ENCODE peak calls at places on chromosomes 2 and 18, in ten cellular contexts. One of them, this sample, is unnamed.

GRCh38 chr2:201950606-201951005 is 83.0 kb upstream of the FZD7 start:
- DNase-seq in tibial nerve: no peak
- DNase-seq in breast epithelium: no peak
- DNase-seq in body of pancreas: no peak
- DNase-seq in fibroblast of lung: peak; percentile 27
- DNase-seq in lower lobe of right lung: no peak
- DNase-seq in pancreas: no peak
- DNase-seq in hepatocyte: no peak
- DNase-seq in Peyer's patch: no peak
- DNase-seq in upper lobe of right lung: no peak
- DNase-seq in this sample: no peak

GRCh38 chr2:88658890-88659881 is 31.9 kb upstream of the EIF2AK3 start:
- DNase-seq in body of pancreas: peak; percentile 27
- DNase-seq in tibial nerve: peak; percentile 41
- DNase-seq in hepatocyte: peak; percentile 70
- DNase-seq in pancreas: no peak
- DNase-seq in lower lobe of right lung: no peak
- DNase-seq in fibroblast of lung: peak; percentile 85
- DNase-seq in Peyer's patch: peak; percentile 49
- DNase-seq in breast epithelium: peak; percentile 59
- DNase-seq in upper lobe of right lung: no peak
- DNase-seq in this sample: peak; percentile 9

GRCh38 chr18:38790303-38790702 is 1224.7 kb upstream of the CELF4 start:
- DNase-seq in Peyer's patch: no peak
- DNase-seq in hepatocyte: no peak
- DNase-seq in body of pancreas: no peak
- DNase-seq in tibial nerve: no peak
- DNase-seq in pancreas: no peak
- DNase-seq in lower lobe of right lung: no peak
- DNase-seq in breast epithelium: no peak
- DNase-seq in fibroblast of lung: no peak
- DNase-seq in upper lobe of right lung: no peak
- DNase-seq in this sample: no peak

GRCh38 chr2:236565879-236566402 is 3.7 kb upstream of the ACKR3 start:
- DNase-seq in pancreas: no peak
- DNase-seq in breast epithelium: no peak
- DNase-seq in upper lobe of right lung: no peak
- DNase-seq in body of pancreas: no peak
- DNase-seq in lower lobe of right lung: no peak
- DNase-seq in tibial nerve: no peak
- DNase-seq in hepatocyte: no peak
- DNase-seq in fibroblast of lung: no peak
- DNase-seq in Peyer's patch: no peak
- DNase-seq in this sample: no peak

GRCh38 chr18:10798727-10799435 is 273.1 kb downstream of the NAPG start:
- DNase-seq in body of pancreas: peak; percentile 60
- DNase-seq in tibial nerve: no peak
- DNase-seq in hepatocyte: peak; percentile 75
- DNase-seq in upper lobe of right lung: no peak
- DNase-seq in pancreas: no peak
- DNase-seq in lower lobe of right lung: no peak
- DNase-seq in breast epithelium: no peak
- DNase-seq in fibroblast of lung: peak; percentile 11
- DNase-seq in Peyer's patch: no peak
- DNase-seq in this sample: no peak

GRCh38 chr18:79517322-79517721 is 121.6 kb downstream of the NFATC1 start:
- DNase-seq in breast epithelium: peak; percentile 13
- DNase-seq in lower lobe of right lung: no peak
- DNase-seq in Peyer's patch: no peak
- DNase-seq in hepatocyte: no peak
- DNase-seq in tibial nerve: no peak
- DNase-seq in upper lobe of right lung: peak; percentile 63
- DNase-seq in body of pancreas: no peak
- DNase-seq in fibroblast of lung: no peak
- DNase-seq in pancreas: no peak
- DNase-seq in this sample: no peak

GRCh38 chr2:182890305-182890704 is 23.9 kb upstream of the FRZB start:
- DNase-seq in fibroblast of lung: no peak
- DNase-seq in tibial nerve: no peak
- DNase-seq in breast epithelium: no peak
- DNase-seq in body of pancreas: no peak
- DNase-seq in pancreas: no peak
- DNase-seq in Peyer's patch: no peak
- DNase-seq in lower lobe of right lung: no peak
- DNase-seq in hepatocyte: no peak
- DNase-seq in upper lobe of right lung: no peak
- DNase-seq in this sample: no peak

GRCh38 chr18:55351220-55351619 is 236.8 kb downstream of the TCF4 start:
- DNase-seq in Peyer's patch: no peak
- DNase-seq in tibial nerve: no peak
- DNase-seq in fibroblast of lung: no peak
- DNase-seq in pancreas: no peak
- DNase-seq in breast epithelium: no peak
- DNase-seq in hepatocyte: no peak
- DNase-seq in lower lobe of right lung: no peak
- DNase-seq in upper lobe of right lung: no peak
- DNase-seq in body of pancreas: no peak
- DNase-seq in this sample: no peak

GRCh38 chr18:77116201-77117080 is 16.1 kb downstream of the MBP start:
- DNase-seq in pancreas: no peak
- DNase-seq in fibroblast of lung: no peak
- DNase-seq in upper lobe of right lung: no peak
- DNase-seq in tibial nerve: no peak
- DNase-seq in body of pancreas: no peak
- DNase-seq in hepatocyte: no peak
- DNase-seq in lower lobe of right lung: no peak
- DNase-seq in breast epithelium: no peak
- DNase-seq in Peyer's patch: peak; percentile 41
- DNase-seq in this sample: no peak

GRCh38 chr18:77113361-77114069 is 19.1 kb downstream of the MBP start:
- DNase-seq in fibroblast of lung: no peak
- DNase-seq in tibial nerve: no peak
- DNase-seq in body of pancreas: no peak
- DNase-seq in upper lobe of right lung: no peak
- DNase-seq in breast epithelium: no peak
- DNase-seq in Peyer's patch: peak; percentile 44
- DNase-seq in hepatocyte: no peak
- DNase-seq in pancreas: no peak
- DNase-seq in lower lobe of right lung: no peak
- DNase-seq in this sample: no peak

GRCh38 chr18:77115461-77115907 is 17.1 kb downstream of the MBP start:
- DNase-seq in upper lobe of right lung: no peak
- DNase-seq in tibial nerve: no peak
- DNase-seq in Peyer's patch: no peak
- DNase-seq in lower lobe of right lung: no peak
- DNase-seq in pancreas: no peak
- DNase-seq in body of pancreas: no peak
- DNase-seq in breast epithelium: no peak
- DNase-seq in hepatocyte: no peak
- DNase-seq in fibroblast of lung: no peak
- DNase-seq in this sample: no peak

GRCh38 chr18:77114070-77114563 is 18.5 kb downstream of the MBP start:
- DNase-seq in hepatocyte: no peak
- DNase-seq in pancreas: no peak
- DNase-seq in fibroblast of lung: no peak
- DNase-seq in Peyer's patch: no peak
- DNase-seq in breast epithelium: no peak
- DNase-seq in body of pancreas: no peak
- DNase-seq in upper lobe of right lung: no peak
- DNase-seq in lower lobe of right lung: no peak
- DNase-seq in tibial nerve: no peak
- DNase-seq in this sample: no peak

GRCh38 chr18:77114564-77115391 is 17.8 kb downstream of the MBP start:
- DNase-seq in upper lobe of right lung: peak; percentile 94
- DNase-seq in lower lobe of right lung: peak; percentile 95
- DNase-seq in Peyer's patch: peak; percentile 93
- DNase-seq in hepatocyte: peak; percentile 88
- DNase-seq in breast epithelium: peak; percentile 94
- DNase-seq in tibial nerve: peak; percentile 82
- DNase-seq in fibroblast of lung: peak; percentile 98
- DNase-seq in body of pancreas: peak; percentile 97
- DNase-seq in pancreas: peak; percentile 91
- DNase-seq in this sample: no peak
- H3K4me1 ChIP-seq in upper lobe of right lung: peaks cover 53% of the 10 kb centered on the region
- H3K4me1 ChIP-seq in lower lobe of right lung: peaks cover 58% of the 10 kb centered on the region
- H3K4me1 ChIP-seq in Peyer's patch: no peaks in the 10 kb centered on the region
- H3K4me1 ChIP-seq in hepatocyte: peaks cover 28% of the 10 kb centered on the region
- H3K4me1 ChIP-seq in breast epithelium: peaks cover 8% of the 10 kb centered on the region
- H3K4me1 ChIP-seq in tibial nerve: no peaks in the 10 kb centered on the region
- H3K4me1 ChIP-seq in fibroblast of lung: peaks cover 6% of the 10 kb centered on the region
- H3K4me1 ChIP-seq in body of pancreas: peaks cover 50% of the 10 kb centered on the region
- H3K4me1 ChIP-seq in pancreas: peaks cover 28% of the 10 kb centered on the region
- H3K4me1 ChIP-seq in this sample: no peaks in the 10 kb centered on the region

GRCh38 chr2:219056896-219057708 is 3.6 kb downstream of the IHH start:
- DNase-seq in lower lobe of right lung: no peak
- DNase-seq in pancreas: peak; percentile 77
- DNase-seq in body of pancreas: no peak
- DNase-seq in hepatocyte: no peak
- DNase-seq in breast epithelium: no peak
- DNase-seq in upper lobe of right lung: no peak
- DNase-seq in fibroblast of lung: no peak
- DNase-seq in Peyer's patch: no peak
- DNase-seq in tibial nerve: no peak
- DNase-seq in this sample: no peak

GRCh38 chr2:219059375-219059724 is 1.4 kb downstream of the IHH start:
- DNase-seq in body of pancreas: no peak
- DNase-seq in lower lobe of right lung: no peak
- DNase-seq in pancreas: no peak
- DNase-seq in tibial nerve: no peak
- DNase-seq in Peyer's patch: no peak
- DNase-seq in hepatocyte: no peak
- DNase-seq in upper lobe of right lung: no peak
- DNase-seq in fibroblast of lung: no peak
- DNase-seq in breast epithelium: no peak
- DNase-seq in this sample: no peak

GRCh38 chr2:219058541-219059374 is 2.0 kb downstream of the IHH start:
- DNase-seq in lower lobe of right lung: peak; percentile 85
- DNase-seq in body of pancreas: peak; percentile 86
- DNase-seq in tibial nerve: no peak
- DNase-seq in Peyer's patch: peak; percentile 81
- DNase-seq in hepatocyte: peak; percentile 88
- DNase-seq in fibroblast of lung: no peak
- DNase-seq in pancreas: peak; percentile 94
- DNase-seq in upper lobe of right lung: peak; percentile 92
- DNase-seq in breast epithelium: no peak
- DNase-seq in this sample: no peak

GRCh38 chr2:219056176-219056895 is 4.4 kb downstream of the IHH start:
- DNase-seq in pancreas: no peak
- DNase-seq in Peyer's patch: no peak
- DNase-seq in fibroblast of lung: no peak
- DNase-seq in hepatocyte: no peak
- DNase-seq in breast epithelium: no peak
- DNase-seq in tibial nerve: no peak
- DNase-seq in upper lobe of right lung: no peak
- DNase-seq in body of pancreas: peak; percentile 49
- DNase-seq in lower lobe of right lung: no peak
- DNase-seq in this sample: no peak

DNA sequence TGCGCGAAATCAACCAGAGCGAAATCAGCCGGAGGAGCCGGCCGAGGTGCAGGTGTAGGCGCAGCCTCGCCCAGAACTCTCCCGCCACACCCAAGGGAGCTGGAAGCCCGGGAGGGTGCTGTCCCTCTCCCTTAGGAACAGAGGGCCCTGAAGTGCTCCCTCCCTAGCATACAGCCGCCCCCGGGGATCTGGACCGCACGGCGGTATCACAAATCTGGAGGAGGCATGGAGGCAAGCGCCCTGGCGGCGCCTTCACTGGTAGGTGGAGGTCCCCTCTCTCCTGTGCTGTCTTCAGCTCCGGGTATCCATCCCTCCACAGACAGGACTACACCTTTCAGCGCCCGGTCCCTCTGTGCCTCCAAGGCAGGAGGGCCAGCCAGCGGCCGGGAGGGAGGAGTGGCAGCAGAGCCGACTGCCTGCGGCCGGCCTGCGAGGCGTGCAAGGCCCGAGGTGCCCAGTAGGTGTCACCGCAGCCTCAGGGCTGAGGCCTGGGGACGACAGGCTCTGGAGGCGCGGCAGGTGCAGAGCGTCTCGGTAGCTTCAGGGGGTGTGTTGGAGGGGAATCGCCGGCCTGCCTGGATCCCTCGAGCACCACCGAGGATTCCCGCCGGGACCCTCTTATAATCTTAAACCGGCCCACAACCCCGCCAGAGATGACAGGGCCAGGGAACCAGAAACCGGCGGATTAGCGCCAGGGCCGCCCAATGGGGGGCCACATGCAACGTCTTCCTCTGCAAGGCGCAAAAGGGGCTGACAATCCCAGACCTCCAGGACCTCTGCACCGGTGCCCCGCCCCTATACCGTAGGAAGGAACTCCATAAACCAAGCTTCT is 2.8 kb downstream of the IHH start:
- DNase-seq in fibroblast of lung: peak; percentile 63
- DNase-seq in Peyer's patch: peak; percentile 89
- DNase-seq in lower lobe of right lung: peak; percentile 84
- DNase-seq in tibial nerve: peak; percentile 47
- DNase-seq in upper lobe of right lung: peak; percentile 89
- DNase-seq in pancreas: peak; percentile 95
- DNase-seq in breast epithelium: no peak
- DNase-seq in body of pancreas: peak; percentile 81
- DNase-seq in hepatocyte: peak; percentile 88
- DNase-seq in this sample: peak; percentile 83
- H3K4me1 ChIP-seq in fibroblast of lung: no peaks in the 10 kb centered on the region
- H3K4me1 ChIP-seq in Peyer's patch: peaks cover 7% of the 10 kb centered on the region
- H3K4me1 ChIP-seq in lower lobe of right lung: peaks cover 39% of the 10 kb centered on the region
- H3K4me1 ChIP-seq in tibial nerve: no peaks in the 10 kb centered on the region
- H3K4me1 ChIP-seq in upper lobe of right lung: peaks cover 30% of the 10 kb centered on the region
- H3K4me1 ChIP-seq in pancreas: peaks cover 27% of the 10 kb centered on the region
- H3K4me1 ChIP-seq in breast epithelium: peaks cover 26% of the 10 kb centered on the region
- H3K4me1 ChIP-seq in body of pancreas: peaks cover 45% of the 10 kb centered on the region
- H3K4me1 ChIP-seq in hepatocyte: no peaks in the 10 kb centered on the region
- H3K4me1 ChIP-seq in this sample: peaks cover 7% of the 10 kb centered on the region

DNA sequence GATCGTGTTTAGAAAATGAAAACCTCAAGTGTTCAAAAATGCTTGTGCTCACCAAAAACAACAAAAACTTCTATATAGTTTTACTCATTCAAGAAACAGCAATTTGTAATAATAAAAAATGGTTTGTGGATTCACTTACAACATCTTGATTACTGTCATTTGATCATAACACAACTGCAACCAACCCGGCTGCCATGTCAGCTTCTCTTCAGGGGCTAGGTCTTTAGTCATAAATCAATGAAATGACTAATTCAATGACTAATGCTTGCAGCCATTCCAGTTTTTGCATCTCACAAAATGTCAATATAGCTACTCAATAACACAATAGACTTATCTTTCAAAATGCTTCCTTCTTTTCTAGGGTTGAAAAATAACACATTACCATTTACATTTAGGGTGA is 128.0 kb downstream of the OLA1 start:
- DNase-seq in fibroblast of lung: peak; percentile 31
- DNase-seq in upper lobe of right lung: no peak
- DNase-seq in body of pancreas: no peak
- DNase-seq in Peyer's patch: no peak
- DNase-seq in tibial nerve: no peak
- DNase-seq in pancreas: no peak
- DNase-seq in hepatocyte: no peak
- DNase-seq in breast epithelium: no peak
- DNase-seq in lower lobe of right lung: no peak
- DNase-seq in this sample: no peak
- H3K4me1 ChIP-seq in fibroblast of lung: peaks cover 12% of the 10 kb centered on the region
- H3K4me1 ChIP-seq in upper lobe of right lung: no peaks in the 10 kb centered on the region
- H3K4me1 ChIP-seq in body of pancreas: no peaks in the 10 kb centered on the region
- H3K4me1 ChIP-seq in Peyer's patch: no peaks in the 10 kb centered on the region
- H3K4me1 ChIP-seq in tibial nerve: no peaks in the 10 kb centered on the region
- H3K4me1 ChIP-seq in pancreas: peaks cover 3% of the 10 kb centered on the region
- H3K4me1 ChIP-seq in hepatocyte: no peaks in the 10 kb centered on the region
- H3K4me1 ChIP-seq in breast epithelium: no peaks in the 10 kb centered on the region
- H3K4me1 ChIP-seq in lower lobe of right lung: no peaks in the 10 kb centered on the region
- H3K4me1 ChIP-seq in this sample: no peaks in the 10 kb centered on the region

GRCh38 chr2:231199219-231199618 is 788 bp downstream of the ARMC9 start:
- DNase-seq in body of pancreas: no peak
- DNase-seq in tibial nerve: no peak
- DNase-seq in pancreas: no peak
- DNase-seq in Peyer's patch: no peak
- DNase-seq in hepatocyte: no peak
- DNase-seq in lower lobe of right lung: no peak
- DNase-seq in breast epithelium: no peak
- DNase-seq in upper lobe of right lung: no peak
- DNase-seq in fibroblast of lung: peak; percentile 26
- DNase-seq in this sample: no peak
- H3K4me1 ChIP-seq in body of pancreas: peaks cover 17% of the 10 kb centered on the region
- H3K4me1 ChIP-seq in tibial nerve: no peaks in the 10 kb centered on the region
- H3K4me1 ChIP-seq in pancreas: peaks cover 15% of the 10 kb centered on the region
- H3K4me1 ChIP-seq in Peyer's patch: no peaks in the 10 kb centered on the region
- H3K4me1 ChIP-seq in hepatocyte: peaks cover 7% of the 10 kb centered on the region
- H3K4me1 ChIP-seq in lower lobe of right lung: peaks cover 11% of the 10 kb centered on the region
- H3K4me1 ChIP-seq in breast epithelium: no peaks in the 10 kb centered on the region
- H3K4me1 ChIP-seq in upper lobe of right lung: peaks cover 10% of the 10 kb centered on the region
- H3K4me1 ChIP-seq in fibroblast of lung: peaks cover 8% of the 10 kb centered on the region
- H3K4me1 ChIP-seq in this sample: peaks cover 18% of the 10 kb centered on the region